ENCODE peak calls at places on chromosomes 6 and 20, in seven cellular contexts. E, J, W, S, U, L and C are unnamed samples.

GRCh38 chr6:67629268-67629667 is 1005.8 kb upstream of the ADGRB3 start:
- DNase-seq in E (peak; percentile 72), J (no peak), W (no peak), S (no peak), U (no peak), L (no peak), C (no peak)

GRCh38 chr6:9095671-9096260 is 660.4 kb upstream of the SLC35B3 start:
- DNase-seq in E (no peak), J (no peak), W (no peak), S (no peak), U (no peak), L (no peak), C (no peak)

GRCh38 chr6:108944707-108945685 is 96.8 kb downstream of the ARMC2 start:
- DNase-seq in E (peak; percentile 66), J (no peak), W (peak; percentile 95), S (no peak), U (no peak), L (peak; percentile 62), C (peak; percentile 88)

GRCh38 chr20:51884561-51884960 is 82.2 kb upstream of the SALL4 start:
- DNase-seq in E (no peak), J (no peak), W (no peak), S (no peak), U (no peak), L (no peak), C (no peak)

GRCh38 chr20:1776608-1777475 is 118.4 kb upstream of the SIRPA start:
- DNase-seq in E (peak; percentile 72), J (peak; percentile 94), W (peak; percentile 86), S (peak; percentile 51), U (peak; percentile 82), L (peak; percentile 83), C (peak; percentile 81)

GRCh38 chr6:35425284-35425683 is 26.9 kb upstream of the FANCE start:
- DNase-seq in E (peak; percentile 83), J (no peak), W (no peak), S (no peak), U (peak; percentile 76), L (peak; percentile 84), C (no peak)

GRCh38 chr20:35700625-35701148 is 1.5 kb downstream of the ROMO1 start:
- DNase-seq in E (no peak), J (peak; percentile 54), W (no peak), S (no peak), U (no peak), L (no peak), C (no peak)

GRCh38 chr6:50240986-50241385 is 191.3 kb upstream of the DEFB112 start:
- DNase-seq in E (no peak), J (no peak), W (no peak), S (no peak), U (no peak), L (no peak), C (no peak)

GRCh38 chr20:10376271-10377075 is 57.5 kb downstream of the MKKS start:
- DNase-seq in E (no peak), J (no peak), W (no peak), S (no peak), U (no peak), L (no peak), C (no peak)